ENCODE peak calls at places on chromosome 17, in five cellular contexts. M is fibroblast of mammary gland, S is AG04450, A is cardiac muscle cell, L is upper lobe of right lung. Q is an unnamed sample.

GRCh38 chr17:29388937-29389336 is 1.2 kb upstream of the TAOK1 start:
- DNase-seq in M (no peak), S (no peak), A (no peak), L (no peak), Q (no peak)

GRCh38 chr17:21287703-21288449 is 3.4 kb downstream of the MAP2K3 start:
- DNase-seq in M (peak; percentile 95), S (peak; percentile 84), A (no peak), L (peak; percentile 98), Q (peak; percentile 86)

GRCh38 chr17:80105762-80106161 is 4.4 kb downstream of the GAA start:
- DNase-seq in M (no peak), S (no peak), A (no peak), L (peak; percentile 62), Q (no peak)

GRCh38 chr17:57499648-57500049 is 243.3 kb downstream of the MSI2 start:
- DNase-seq in M (no peak), S (no peak), A (no peak), L (no peak), Q (no peak)

GRCh38 chr17:18905226-18905625 is 46.7 kb upstream of the SLC5A10 start:
- DNase-seq in M (no peak), S (no peak), A (no peak), L (no peak), Q (no peak)

GRCh38 chr17:3985800-3986199 is 21.6 kb upstream of the ATP2A3 start:
- DNase-seq in M (no peak), S (no peak), A (no peak), L (peak; percentile 63), Q (no peak)

GRCh38 chr17:60386475-60387058 is 5.4 kb downstream of the USP32 start:
- DNase-seq in M (peak; percentile 6), S (no peak), A (no peak), L (no peak), Q (no peak)

GRCh38 chr17:59846391-59847165 is 46.2 kb downstream of the TUBD1 start:
- DNase-seq in M (peak; percentile 92), S (peak; percentile 84), A (no peak), L (peak; percentile 71), Q (no peak)

GRCh38 chr17:31275126-31275525 is 21.9 kb downstream of the OMG start:
- DNase-seq in M (peak; percentile 59), S (no peak), A (no peak), L (no peak), Q (no peak)

GRCh38 chr17:69874220-69874670 is 200.8 kb upstream of the KCNJ16 start:
- DNase-seq in M (peak; percentile 82), S (no peak), A (no peak), L (no peak), Q (peak; percentile 86)

GRCh38 chr17:35701491-35701890 is 29.9 kb upstream of the RASL10B start:
- DNase-seq in M (no peak), S (no peak), A (no peak), L (no peak), Q (no peak)

GRCh38 chr17:79777166-79777843 is 643 bp upstream of the CBX2 start:
- DNase-seq in M (peak; percentile 53), S (no peak), A (peak; percentile 58), L (peak; percentile 81), Q (no peak)

GRCh38 chr17:73595068-73595865 is 49.0 kb downstream of the SDK2 start:
- DNase-seq in M (peak; percentile 21), S (no peak), A (peak; percentile 51), L (peak; percentile 71), Q (no peak)

GRCh38 chr17:14201087-14201486 is 35.6 kb downstream of the CDRT15 start:
- DNase-seq in M (peak; percentile 14), S (no peak), A (no peak), L (no peak), Q (no peak)

GRCh38 chr17:4249452-4250029 is 14.2 kb downstream of the ANKFY1 start:
- DNase-seq in M (peak; percentile 67), S (no peak), A (peak; percentile 55), L (no peak), Q (peak; percentile 7)

GRCh38 chr17:16911141-16911937 is 60.6 kb downstream of the TNFRSF13B start:
- DNase-seq in M (no peak), S (no peak), A (no peak), L (no peak), Q (no peak)

GRCh38 chr17:76266244-76266938 is 1.2 kb downstream of the UBALD2 start:
- DNase-seq in M (peak; percentile 37), S (no peak), A (no peak), L (no peak), Q (no peak)

GRCh38 chr17:47800686-47801085 is 20.9 kb downstream of the OSBPL7 start:
- DNase-seq in M (no peak), S (no peak), A (no peak), L (no peak), Q (no peak)

GRCh38 chr17:32516450-32516849 is 29.7 kb downstream of the CDK5R1 start:
- DNase-seq in M (no peak), S (no peak), A (peak; percentile 74), L (no peak), Q (no peak)

GRCh38 chr17:58786586-58787295 is 31.1 kb downstream of the PPM1E start:
- DNase-seq in M (peak; percentile 54), S (peak; percentile 56), A (no peak), L (no peak), Q (peak; percentile 45)

GRCh38 chr17:41585301-41585700 is 1.4 kb downstream of the KRT14 start:
- DNase-seq in M (no peak), S (no peak), A (peak; percentile 61), L (no peak), Q (no peak)

GRCh38 chr17:29178750-29179231 is 1.4 kb downstream of the MYO18A start:
- DNase-seq in M (no peak), S (no peak), A (no peak), L (no peak), Q (no peak)

GRCh38 chr17:3511841-3512511 is 36.2 kb downstream of the ASPA start:
- DNase-seq in M (peak; percentile 62), S (no peak), A (no peak), L (no peak), Q (no peak)

GRCh38 chr17:79201536-79202227 is 127.1 kb downstream of the ENGASE start:
- DNase-seq in M (peak; percentile 46), S (no peak), A (no peak), L (no peak), Q (no peak)

GRCh38 chr17:64491995-64492394 is 4.9 kb downstream of the POLG2 start:
- DNase-seq in M (peak; percentile 80), S (no peak), A (no peak), L (no peak), Q (no peak)

GRCh38 chr17:17675925-17676534 is 5.2 kb upstream of the RAI1 start:
- DNase-seq in M (peak; percentile 43), S (no peak), A (no peak), L (no peak), Q (no peak)

GRCh38 chr17:19755821-19756510 is 7.9 kb upstream of the ALDH3A1 start:
- DNase-seq in M (no peak), S (no peak), A (no peak), L (no peak), Q (no peak)

GRCh38 chr17:53924530-53925455 is 102.1 kb downstream of the KIF2B start:
- DNase-seq in M (peak; percentile 0), S (no peak), A (no peak), L (no peak), Q (no peak)

GRCh38 chr17:1273492-1274242 is 3.4 kb downstream of the BHLHA9 start:
- DNase-seq in M (no peak), S (no peak), A (no peak), L (no peak), Q (no peak)

GRCh38 chr17:75063201-75063600 is 16.2 kb downstream of the KCTD2 start:
- DNase-seq in M (no peak), S (no peak), A (no peak), L (no peak), Q (no peak)

GRCh38 chr17:75061618-75062017 is 14.6 kb downstream of the KCTD2 start:
- DNase-seq in M (no peak), S (no peak), A (no peak), L (no peak), Q (no peak)

GRCh38 chr17:75061055-75061438 is 14.0 kb downstream of the KCTD2 start:
- DNase-seq in M (no peak), S (no peak), A (no peak), L (no peak), Q (no peak)

GRCh38 chr17:75060434-75061054 is 13.5 kb downstream of the KCTD2 start:
- DNase-seq in M (no peak), S (no peak), A (no peak), L (no peak), Q (no peak)

GRCh38 chr17:75059369-75060345 is 12.6 kb downstream of the KCTD2 start:
- DNase-seq in M (peak; percentile 80), S (peak; percentile 54), A (no peak), L (no peak), Q (peak; percentile 72)
- TF ChIP-seq CTCF in M (peak; percentile 63), S (peak; percentile 65), A (peak; percentile 54), L (peak; percentile 50), Q (peak; percentile 59)

GRCh38 chr17:81391964-81392908 is 3.0 kb upstream of the BAHCC1 start:
- DNase-seq in M (peak; percentile 60), S (no peak), A (peak; percentile 62), L (peak; percentile 84), Q (no peak)
- H3K4me3 ChIP-seq in M (peak overlapping the region; percentile 52), S (peak overlapping the region; percentile 63), A (peak overlapping the region; percentile 85), L (peak overlapping the region; percentile 74), Q (peak overlapping the region; percentile 49)

DNA sequence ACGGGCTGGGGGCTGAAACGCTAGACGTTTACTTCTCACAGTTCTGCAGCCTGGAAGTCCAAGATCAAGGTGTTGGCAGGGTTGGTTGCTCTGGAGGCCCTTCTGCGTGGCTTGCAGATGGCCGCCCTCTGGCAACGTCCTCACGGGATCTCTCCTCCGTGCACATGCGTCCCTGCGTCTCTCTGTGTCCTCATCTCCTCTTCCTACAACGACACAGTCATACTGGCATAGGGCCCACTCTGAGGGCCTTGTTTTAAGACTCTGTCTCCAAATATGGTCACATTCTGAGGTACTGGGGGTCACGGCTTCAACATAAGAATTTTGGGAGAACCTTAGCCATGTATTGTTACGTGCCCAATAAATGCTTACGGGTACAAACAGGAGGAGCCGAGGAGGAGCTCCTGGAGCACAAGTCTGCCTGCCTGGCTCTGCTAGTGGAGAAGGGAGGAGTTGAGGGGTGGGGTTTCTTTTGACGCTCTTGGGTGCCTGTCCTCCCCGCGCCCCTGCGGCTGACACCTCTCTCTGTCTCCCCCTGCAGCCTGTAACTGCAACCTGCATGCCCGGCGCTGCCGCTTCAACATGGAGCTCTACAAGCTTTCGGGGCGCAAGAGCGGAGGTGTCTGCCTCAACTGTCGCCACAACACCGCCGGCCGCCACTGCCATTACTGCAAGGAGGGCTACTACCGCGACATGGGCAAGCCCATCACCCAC is 141.1 kb downstream of the NTN1 start:
- DNase-seq in M (no peak), S (no peak), A (no peak), L (no peak), Q (no peak)
- TF ChIP-seq CTCF in M (no peak), S (no peak), A (no peak), L (peak; percentile 15), Q (no peak)

GRCh38 chr17:40065041-40065770 is 2.4 kb downstream of the THRA start:
- DNase-seq in M (peak; percentile 51), S (no peak), A (peak; percentile 47), L (no peak), Q (no peak)

GRCh38 chr17:40062347-40063033 is at the start of gene THRA:
- DNase-seq in M (no peak), S (no peak), A (peak; percentile 85), L (peak; percentile 90), Q (no peak)

GRCh38 chr17:40063034-40063765 is 435 bp downstream of the THRA start:
- DNase-seq in M (no peak), S (no peak), A (peak; percentile 72), L (peak; percentile 88), Q (no peak)

GRCh38 chr17:40065771-40066510 is 3.2 kb downstream of the THRA start:
- DNase-seq in M (no peak), S (no peak), A (no peak), L (no peak), Q (no peak)

GRCh38 chr17:40063915-40064531 is 1.3 kb downstream of the THRA start:
- DNase-seq in M (no peak), S (no peak), A (no peak), L (peak; percentile 77), Q (no peak)
- H3K4me3 ChIP-seq in M (peak overlapping the region; percentile 87), S (peak overlapping the region; percentile 90), A (peak overlapping the region; percentile 93), L (peak overlapping the region; percentile 97), Q (peak overlapping the region; percentile 98)

Q was measured in AG09309.